ENCODE peak calls at places on chromosomes 13 and 19, in eight cellular contexts. One of them, this sample, is unnamed.

GRCh38 chr13:45542878-45543277 is 72.7 kb downstream of the ERICH6B start:
- DNase-seq in heart left ventricle: no peak
- DNase-seq in activated T-cell treated with anti-CD3 and anti-CD28 coated beads for 48 hours: no peak
- DNase-seq in Panc1: no peak
- DNase-seq in NCI-H774: no peak
- DNase-seq in aorta: no peak
- DNase-seq in KG1: no peak
- DNase-seq in Peyer's patch: no peak
- DNase-seq in this sample: no peak

GRCh38 chr13:27171244-27171829 is at the start of gene USP12:
- DNase-seq in heart left ventricle: peak; percentile 42
- DNase-seq in activated T-cell treated with anti-CD3 and anti-CD28 coated beads for 48 hours: peak; percentile 29
- DNase-seq in Panc1: no peak
- DNase-seq in NCI-H774: no peak
- DNase-seq in aorta: peak; percentile 84
- DNase-seq in KG1: no peak
- DNase-seq in Peyer's patch: peak; percentile 55
- DNase-seq in this sample: no peak

GRCh38 chr13:90787007-90787406 is 560.5 kb upstream of the MIR17HG start:
- DNase-seq in heart left ventricle: no peak
- DNase-seq in activated T-cell treated with anti-CD3 and anti-CD28 coated beads for 48 hours: no peak
- DNase-seq in Panc1: no peak
- DNase-seq in NCI-H774: no peak
- DNase-seq in aorta: no peak
- DNase-seq in KG1: no peak
- DNase-seq in Peyer's patch: no peak
- DNase-seq in this sample: no peak

GRCh38 chr13:99063952-99064351 is 86.1 kb upstream of the DOCK9 start:
- DNase-seq in heart left ventricle: no peak
- DNase-seq in activated T-cell treated with anti-CD3 and anti-CD28 coated beads for 48 hours: no peak
- DNase-seq in Panc1: no peak
- DNase-seq in NCI-H774: no peak
- DNase-seq in aorta: no peak
- DNase-seq in KG1: no peak
- DNase-seq in Peyer's patch: no peak
- DNase-seq in this sample: no peak

GRCh38 chr13:65472336-65472735 is 1757.8 kb downstream of the PCDH9 start:
- DNase-seq in heart left ventricle: no peak
- DNase-seq in activated T-cell treated with anti-CD3 and anti-CD28 coated beads for 48 hours: no peak
- DNase-seq in Panc1: no peak
- DNase-seq in NCI-H774: no peak
- DNase-seq in aorta: no peak
- DNase-seq in KG1: no peak
- DNase-seq in Peyer's patch: no peak
- DNase-seq in this sample: no peak

GRCh38 chr13:73321039-73321438 is 262.2 kb downstream of the KLF5 start:
- DNase-seq in heart left ventricle: no peak
- DNase-seq in activated T-cell treated with anti-CD3 and anti-CD28 coated beads for 48 hours: no peak
- DNase-seq in Panc1: no peak
- DNase-seq in NCI-H774: no peak
- DNase-seq in aorta: no peak
- DNase-seq in KG1: no peak
- DNase-seq in Peyer's patch: no peak
- DNase-seq in this sample: no peak

GRCh38 chr19:6590458-6591319 is at the start of gene CD70:
- DNase-seq in heart left ventricle: no peak
- DNase-seq in activated T-cell treated with anti-CD3 and anti-CD28 coated beads for 48 hours: peak; percentile 54
- DNase-seq in Panc1: no peak
- DNase-seq in NCI-H774: no peak
- DNase-seq in aorta: no peak
- DNase-seq in KG1: no peak
- DNase-seq in Peyer's patch: peak; percentile 66
- DNase-seq in this sample: no peak

GRCh38 chr19:7657047-7657779 is 11.6 kb upstream of the RETN start:
- DNase-seq in heart left ventricle: no peak
- DNase-seq in activated T-cell treated with anti-CD3 and anti-CD28 coated beads for 48 hours: peak; percentile 41
- DNase-seq in Panc1: no peak
- DNase-seq in NCI-H774: no peak
- DNase-seq in aorta: no peak
- DNase-seq in KG1: peak; percentile 26
- DNase-seq in Peyer's patch: no peak
- DNase-seq in this sample: no peak

GRCh38 chr13:73602295-73602694 is 531.9 kb downstream of the KLF12 start:
- DNase-seq in heart left ventricle: no peak
- DNase-seq in activated T-cell treated with anti-CD3 and anti-CD28 coated beads for 48 hours: no peak
- DNase-seq in Panc1: no peak
- DNase-seq in NCI-H774: no peak
- DNase-seq in aorta: no peak
- DNase-seq in KG1: no peak
- DNase-seq in Peyer's patch: no peak
- DNase-seq in this sample: no peak

GRCh38 chr13:33639158-33639557 is 178.8 kb upstream of the RFC3 start:
- DNase-seq in heart left ventricle: peak; percentile 45
- DNase-seq in activated T-cell treated with anti-CD3 and anti-CD28 coated beads for 48 hours: no peak
- DNase-seq in Panc1: no peak
- DNase-seq in NCI-H774: no peak
- DNase-seq in aorta: no peak
- DNase-seq in KG1: no peak
- DNase-seq in Peyer's patch: peak; percentile 59
- DNase-seq in this sample: no peak

GRCh38 chr13:113531041-113531873 is 40.7 kb upstream of the DCUN1D2 start:
- DNase-seq in heart left ventricle: no peak
- DNase-seq in activated T-cell treated with anti-CD3 and anti-CD28 coated beads for 48 hours: no peak
- DNase-seq in Panc1: no peak
- DNase-seq in NCI-H774: no peak
- DNase-seq in aorta: peak; percentile 72
- DNase-seq in KG1: no peak
- DNase-seq in Peyer's patch: peak; percentile 33
- DNase-seq in this sample: no peak

GRCh38 chr13:33172400-33172799 is 113.2 kb downstream of the STARD13 start:
- DNase-seq in heart left ventricle: no peak
- DNase-seq in activated T-cell treated with anti-CD3 and anti-CD28 coated beads for 48 hours: no peak
- DNase-seq in Panc1: no peak
- DNase-seq in NCI-H774: no peak
- DNase-seq in aorta: no peak
- DNase-seq in KG1: no peak
- DNase-seq in Peyer's patch: no peak
- DNase-seq in this sample: no peak

GRCh38 chr13:23844132-23844531 is 45.1 kb downstream of the MIPEP start:
- DNase-seq in heart left ventricle: no peak
- DNase-seq in activated T-cell treated with anti-CD3 and anti-CD28 coated beads for 48 hours: no peak
- DNase-seq in Panc1: no peak
- DNase-seq in NCI-H774: no peak
- DNase-seq in aorta: no peak
- DNase-seq in KG1: no peak
- DNase-seq in Peyer's patch: no peak
- DNase-seq in this sample: no peak

GRCh38 chr19:15897738-15898276 is at the start of gene CYP4F2:
- DNase-seq in heart left ventricle: no peak
- DNase-seq in activated T-cell treated with anti-CD3 and anti-CD28 coated beads for 48 hours: no peak
- DNase-seq in Panc1: no peak
- DNase-seq in NCI-H774: no peak
- DNase-seq in aorta: no peak
- DNase-seq in KG1: no peak
- DNase-seq in Peyer's patch: peak; percentile 89
- DNase-seq in this sample: no peak

GRCh38 chr13:106915146-106915545 is 347.2 kb upstream of the ARGLU1 start:
- DNase-seq in heart left ventricle: no peak
- DNase-seq in activated T-cell treated with anti-CD3 and anti-CD28 coated beads for 48 hours: no peak
- DNase-seq in Panc1: no peak
- DNase-seq in NCI-H774: no peak
- DNase-seq in aorta: no peak
- DNase-seq in KG1: no peak
- DNase-seq in Peyer's patch: no peak
- DNase-seq in this sample: no peak

GRCh38 chr13:34224877-34225276 is 406.9 kb downstream of the RFC3 start:
- DNase-seq in heart left ventricle: no peak
- DNase-seq in activated T-cell treated with anti-CD3 and anti-CD28 coated beads for 48 hours: no peak
- DNase-seq in Panc1: no peak
- DNase-seq in NCI-H774: no peak
- DNase-seq in aorta: no peak
- DNase-seq in KG1: no peak
- DNase-seq in Peyer's patch: no peak
- DNase-seq in this sample: no peak

GRCh38 chr13:57624565-57625435 is 6.7 kb upstream of the PCDH17 start:
- DNase-seq in heart left ventricle: peak; percentile 27
- DNase-seq in activated T-cell treated with anti-CD3 and anti-CD28 coated beads for 48 hours: no peak
- DNase-seq in Panc1: no peak
- DNase-seq in NCI-H774: no peak
- DNase-seq in aorta: no peak
- DNase-seq in KG1: peak; percentile 54
- DNase-seq in Peyer's patch: peak; percentile 47
- DNase-seq in this sample: no peak

GRCh38 chr19:2449019-2449418 is 7.7 kb downstream of the LMNB2 start:
- DNase-seq in heart left ventricle: no peak
- DNase-seq in activated T-cell treated with anti-CD3 and anti-CD28 coated beads for 48 hours: no peak
- DNase-seq in Panc1: no peak
- DNase-seq in NCI-H774: no peak
- DNase-seq in aorta: no peak
- DNase-seq in KG1: no peak
- DNase-seq in Peyer's patch: no peak
- DNase-seq in this sample: no peak

GRCh38 chr13:39820606-39821005 is 165.1 kb downstream of the COG6 start:
- DNase-seq in heart left ventricle: no peak
- DNase-seq in activated T-cell treated with anti-CD3 and anti-CD28 coated beads for 48 hours: no peak
- DNase-seq in Panc1: no peak
- DNase-seq in NCI-H774: no peak
- DNase-seq in aorta: no peak
- DNase-seq in KG1: no peak
- DNase-seq in Peyer's patch: no peak
- DNase-seq in this sample: no peak

GRCh38 chr19:1279782-1280341 is 4.5 kb downstream of the FAM174C start:
- DNase-seq in heart left ventricle: peak; percentile 80
- DNase-seq in activated T-cell treated with anti-CD3 and anti-CD28 coated beads for 48 hours: peak; percentile 81
- DNase-seq in Panc1: no peak
- DNase-seq in NCI-H774: peak; percentile 66
- DNase-seq in aorta: peak; percentile 94
- DNase-seq in KG1: peak; percentile 42
- DNase-seq in Peyer's patch: peak; percentile 92
- DNase-seq in this sample: peak; percentile 87

GRCh38 chr19:41863209-41863931 is 3.3 kb downstream of the RPS19 start:
- DNase-seq in heart left ventricle: no peak
- DNase-seq in activated T-cell treated with anti-CD3 and anti-CD28 coated beads for 48 hours: no peak
- DNase-seq in Panc1: no peak
- DNase-seq in NCI-H774: no peak
- DNase-seq in aorta: no peak
- DNase-seq in KG1: no peak
- DNase-seq in Peyer's patch: no peak
- DNase-seq in this sample: no peak